ENCODE peak calls at places on chromosomes 13 and 19, in six cellular contexts. A, T, I, L, Q and U are unnamed samples.

GRCh38 chr19:15869109-15869555 is 28.7 kb downstream of the CYP4F2 start:
- DNase-seq in Q (no peak), L (no peak), I (peak; percentile 75), A (no peak), T (peak; percentile 24), U (peak; percentile 100)

GRCh38 chr13:101757446-101758039 is 305.1 kb downstream of the ITGBL1 start:
- DNase-seq in T (no peak), L (no peak), Q (no peak), I (peak; percentile 54), A (no peak), U (peak; percentile 18)

GRCh38 chr13:98488736-98489135 is 88.2 kb downstream of the STK24 start:
- DNase-seq in T (no peak), I (no peak), A (no peak), Q (no peak), L (no peak), U (no peak)

GRCh38 chr19:57282011-57282636 is 1.8 kb downstream of the ZNF460 start:
- DNase-seq in T (no peak), L (no peak), I (no peak), A (no peak), Q (no peak), U (no peak)

GRCh38 chr13:41274881-41275280 is 11.5 kb upstream of the MTRF1 start:
- DNase-seq in L (no peak), Q (no peak), I (no peak), T (no peak), A (no peak), U (no peak)

GRCh38 chr13:33230178-33230881 is 55.2 kb downstream of the STARD13 start:
- DNase-seq in L (no peak), A (no peak), I (no peak), T (no peak), Q (no peak), U (no peak)

GRCh38 chr19:43620061-43621001 is 902 bp upstream of the ZNF428 start:
- DNase-seq in A (no peak), T (peak; percentile 82), I (no peak), Q (peak; percentile 89), L (no peak), U (peak; percentile 23)

GRCh38 chr19:46528601-46529447 is 33.2 kb upstream of the PNMA8B start:
- DNase-seq in T (no peak), A (no peak), Q (no peak), I (no peak), L (no peak), U (no peak)

GRCh38 chr19:44142014-44142523 is 715 bp downstream of the ZNF234 start:
- DNase-seq in L (no peak), Q (peak; percentile 45), A (no peak), T (no peak), I (no peak), U (no peak)